ENCODE peak calls at places on chromosome 19, in four cellular contexts. One of them, this sample, is unnamed.

GRCh38 chr19:33498391-33499000 is 23.1 kb downstream of the PEPD start:
- DNase-seq in amniotic stem cell: no peak
- DNase-seq in activated naive CD4-positive, alpha-beta T cell treated with Interleukin-2 at 50 U/mL for 16 hours: no peak
- DNase-seq in EL: no peak
- DNase-seq in this sample: no peak

GRCh38 chr19:4338441-4339350 is at the start of gene STAP2:
- DNase-seq in EL: peak
- DNase-seq in activated naive CD4-positive, alpha-beta T cell treated with Interleukin-2 at 50 U/mL for 16 hours: peak
- DNase-seq in amniotic stem cell: no peak
- DNase-seq in this sample: no peak

GRCh38 chr19:50607874-50608785 is 31.6 kb downstream of the SYT3 start:
- DNase-seq in activated naive CD4-positive, alpha-beta T cell treated with Interleukin-2 at 50 U/mL for 16 hours: peak
- DNase-seq in amniotic stem cell: no peak
- DNase-seq in EL: peak
- DNase-seq in this sample: peak

GRCh38 chr19:1918975-1919374 is 13.8 kb downstream of the ADAT3 start:
- DNase-seq in EL: no peak
- DNase-seq in amniotic stem cell: no peak
- DNase-seq in activated naive CD4-positive, alpha-beta T cell treated with Interleukin-2 at 50 U/mL for 16 hours: no peak
- DNase-seq in this sample: no peak

GRCh38 chr19:40360020-40360686 is 11.7 kb downstream of the PLD3 start:
- DNase-seq in amniotic stem cell: no peak
- DNase-seq in EL: no peak
- DNase-seq in activated naive CD4-positive, alpha-beta T cell treated with Interleukin-2 at 50 U/mL for 16 hours: no peak
- DNase-seq in this sample: no peak

GRCh38 chr19:34482380-34483250 is 1.1 kb downstream of the WTIP start:
- DNase-seq in EL: peak
- DNase-seq in activated naive CD4-positive, alpha-beta T cell treated with Interleukin-2 at 50 U/mL for 16 hours: no peak
- DNase-seq in amniotic stem cell: peak
- DNase-seq in this sample: no peak

GRCh38 chr19:3179739-3180293 is 1.2 kb downstream of the S1PR4 start:
- DNase-seq in activated naive CD4-positive, alpha-beta T cell treated with Interleukin-2 at 50 U/mL for 16 hours: peak
- DNase-seq in amniotic stem cell: no peak
- DNase-seq in EL: no peak
- DNase-seq in this sample: no peak

GRCh38 chr19:48795855-48796142 is 15.0 kb downstream of the BCAT2 start:
- DNase-seq in amniotic stem cell: no peak
- DNase-seq in activated naive CD4-positive, alpha-beta T cell treated with Interleukin-2 at 50 U/mL for 16 hours: no peak
- DNase-seq in EL: no peak
- DNase-seq in this sample: no peak

GRCh38 chr19:37329686-37330085 is 41.2 kb upstream of the ZNF527 start:
- DNase-seq in EL: no peak
- DNase-seq in activated naive CD4-positive, alpha-beta T cell treated with Interleukin-2 at 50 U/mL for 16 hours: no peak
- DNase-seq in amniotic stem cell: no peak
- DNase-seq in this sample: no peak

GRCh38 chr19:38543807-38544568 is 73.8 kb downstream of the MAP4K1 start:
- DNase-seq in EL: peak
- DNase-seq in amniotic stem cell: peak
- DNase-seq in activated naive CD4-positive, alpha-beta T cell treated with Interleukin-2 at 50 U/mL for 16 hours: peak
- DNase-seq in this sample: no peak

GRCh38 chr19:19034204-19034624 is 811 bp downstream of the ARMC6 start:
- DNase-seq in activated naive CD4-positive, alpha-beta T cell treated with Interleukin-2 at 50 U/mL for 16 hours: peak
- DNase-seq in amniotic stem cell: peak
- DNase-seq in EL: peak
- DNase-seq in this sample: peak

GRCh38 chr19:50478901-50479715 is 2.5 kb upstream of the GARIN5A start:
- DNase-seq in EL: peak
- DNase-seq in amniotic stem cell: no peak
- DNase-seq in activated naive CD4-positive, alpha-beta T cell treated with Interleukin-2 at 50 U/mL for 16 hours: peak
- DNase-seq in this sample: no peak

GRCh38 chr19:45159204-45159970 is 1.4 kb downstream of the NKPD1 start:
- DNase-seq in activated naive CD4-positive, alpha-beta T cell treated with Interleukin-2 at 50 U/mL for 16 hours: no peak
- DNase-seq in amniotic stem cell: no peak
- DNase-seq in EL: no peak
- DNase-seq in this sample: no peak

GRCh38 chr19:49672131-49672919 is 4.7 kb upstream of the PRMT1 start:
- DNase-seq in amniotic stem cell: peak
- DNase-seq in activated naive CD4-positive, alpha-beta T cell treated with Interleukin-2 at 50 U/mL for 16 hours: peak
- DNase-seq in EL: peak
- DNase-seq in this sample: no peak

GRCh38 chr19:31312004-31312403 is 37.2 kb downstream of the TSHZ3 start:
- DNase-seq in activated naive CD4-positive, alpha-beta T cell treated with Interleukin-2 at 50 U/mL for 16 hours: peak
- DNase-seq in amniotic stem cell: peak
- DNase-seq in EL: peak
- DNase-seq in this sample: no peak

GRCh38 chr19:14804755-14805154 is 26.4 kb upstream of the ADGRE2 start:
- DNase-seq in EL: no peak
- DNase-seq in amniotic stem cell: no peak
- DNase-seq in activated naive CD4-positive, alpha-beta T cell treated with Interleukin-2 at 50 U/mL for 16 hours: no peak
- DNase-seq in this sample: no peak

GRCh38 chr19:11136400-11137101 is 19.0 kb downstream of the SPC24 start:
- DNase-seq in activated naive CD4-positive, alpha-beta T cell treated with Interleukin-2 at 50 U/mL for 16 hours: no peak
- DNase-seq in EL: no peak
- DNase-seq in amniotic stem cell: no peak
- DNase-seq in this sample: no peak

GRCh38 chr19:2613507-2614295 is 88.8 kb downstream of the GNG7 start:
- DNase-seq in EL: peak
- DNase-seq in activated naive CD4-positive, alpha-beta T cell treated with Interleukin-2 at 50 U/mL for 16 hours: peak
- DNase-seq in amniotic stem cell: no peak
- DNase-seq in this sample: no peak

GRCh38 chr19:12095111-12095790 is 30.7 kb downstream of the ZNF844 start:
- DNase-seq in EL: peak
- DNase-seq in amniotic stem cell: no peak
- DNase-seq in activated naive CD4-positive, alpha-beta T cell treated with Interleukin-2 at 50 U/mL for 16 hours: no peak
- DNase-seq in this sample: no peak

GRCh38 chr19:27971071-27971470 is 1241.9 kb downstream of the UQCRFS1 start:
- DNase-seq in EL: peak
- DNase-seq in amniotic stem cell: no peak
- DNase-seq in activated naive CD4-positive, alpha-beta T cell treated with Interleukin-2 at 50 U/mL for 16 hours: no peak
- DNase-seq in this sample: no peak

GRCh38 chr19:1590641-1591397 is 1.8 kb downstream of the MBD3 start:
- DNase-seq in activated naive CD4-positive, alpha-beta T cell treated with Interleukin-2 at 50 U/mL for 16 hours: peak
- DNase-seq in amniotic stem cell: no peak
- DNase-seq in EL: peak
- DNase-seq in this sample: no peak

GRCh38 chr19:41945135-41945766 is 13.9 kb downstream of the RABAC1 start:
- DNase-seq in EL: no peak
- DNase-seq in amniotic stem cell: no peak
- DNase-seq in activated naive CD4-positive, alpha-beta T cell treated with Interleukin-2 at 50 U/mL for 16 hours: peak
- DNase-seq in this sample: no peak

GRCh38 chr19:48203227-48203793 is 32.8 kb downstream of the ZSWIM9 start:
- DNase-seq in activated naive CD4-positive, alpha-beta T cell treated with Interleukin-2 at 50 U/mL for 16 hours: no peak
- DNase-seq in amniotic stem cell: no peak
- DNase-seq in EL: peak
- DNase-seq in this sample: no peak

GRCh38 chr19:3284759-3285646 is 60.5 kb downstream of the CELF5 start:
- DNase-seq in activated naive CD4-positive, alpha-beta T cell treated with Interleukin-2 at 50 U/mL for 16 hours: peak
- DNase-seq in amniotic stem cell: no peak
- DNase-seq in EL: peak
- DNase-seq in this sample: no peak

GRCh38 chr19:16751701-16752100 is 32.1 kb downstream of the NWD1 start:
- DNase-seq in amniotic stem cell: no peak
- DNase-seq in activated naive CD4-positive, alpha-beta T cell treated with Interleukin-2 at 50 U/mL for 16 hours: no peak
- DNase-seq in EL: no peak
- DNase-seq in this sample: no peak

GRCh38 chr19:42132030-42132628 is at the start of gene POU2F2:
- DNase-seq in amniotic stem cell: no peak
- DNase-seq in activated naive CD4-positive, alpha-beta T cell treated with Interleukin-2 at 50 U/mL for 16 hours: peak
- DNase-seq in EL: peak
- DNase-seq in this sample: no peak

GRCh38 chr19:12786149-12786870 is 5.0 kb upstream of the JUNB start:
- DNase-seq in activated naive CD4-positive, alpha-beta T cell treated with Interleukin-2 at 50 U/mL for 16 hours: no peak
- DNase-seq in EL: no peak
- DNase-seq in amniotic stem cell: no peak
- DNase-seq in this sample: peak

GRCh38 chr19:5691205-5691929 is 1.3 kb downstream of the RPL36 start:
- DNase-seq in amniotic stem cell: no peak
- DNase-seq in activated naive CD4-positive, alpha-beta T cell treated with Interleukin-2 at 50 U/mL for 16 hours: peak
- DNase-seq in EL: peak
- DNase-seq in this sample: no peak

GRCh38 chr19:648305-648704 is 8.6 kb downstream of the FGF22 start:
- DNase-seq in EL: no peak
- DNase-seq in activated naive CD4-positive, alpha-beta T cell treated with Interleukin-2 at 50 U/mL for 16 hours: no peak
- DNase-seq in amniotic stem cell: no peak
- DNase-seq in this sample: no peak

GRCh38 chr19:28619842-28620429 is 593.0 kb downstream of the UQCRFS1 start:
- DNase-seq in EL: no peak
- DNase-seq in activated naive CD4-positive, alpha-beta T cell treated with Interleukin-2 at 50 U/mL for 16 hours: no peak
- DNase-seq in amniotic stem cell: no peak
- DNase-seq in this sample: no peak